ENCODE peak calls at places on chromosomes 11 and 22, in ten cellular contexts. E, L, B, F, G, C, I, T, N and J are unnamed samples.

GRCh38 chr11:65932558-65932919 is 12.7 kb upstream of the TSGA10IP start:
- DNase-seq in E (peak), L (no peak), B (no peak), F (no peak), G (peak), C (peak), I (no peak), T (no peak), N (no peak), J (no peak)

GRCh38 chr11:3037041-3037944 is 19.9 kb downstream of the CARS1 start:
- DNase-seq in E (peak), L (no peak), B (peak), F (peak), G (no peak), C (peak), I (no peak), T (peak), N (peak), J (no peak)

GRCh38 chr22:40348025-40348658 is 1.8 kb downstream of the ADSL start:
- DNase-seq in E (peak), L (peak), B (peak), F (peak), G (no peak), C (peak), I (peak), T (peak), N (peak), J (peak)

GRCh38 chr22:47495102-47495501 is 732.7 kb downstream of the TBC1D22A start:
- DNase-seq in E (no peak), L (no peak), B (no peak), F (no peak), G (no peak), C (peak), I (no peak), T (no peak), N (no peak), J (peak)

GRCh38 chr22:30500628-30501027 is 4.9 kb downstream of the SEC14L4 start:
- DNase-seq in E (no peak), L (no peak), B (no peak), F (no peak), G (no peak), C (no peak), I (no peak), T (no peak), N (no peak), J (no peak)

GRCh38 chr11:16402654-16403447 is 46.5 kb upstream of the SOX6 start:
- DNase-seq in E (no peak), L (no peak), B (no peak), F (no peak), G (no peak), C (no peak), I (no peak), T (no peak), N (no peak), J (no peak)

GRCh38 chr11:35815556-35816315 is 128.1 kb upstream of the LDLRAD3 start:
- DNase-seq in E (peak), L (no peak), B (no peak), F (no peak), G (no peak), C (no peak), I (no peak), T (no peak), N (no peak), J (no peak)

GRCh38 chr22:35231585-35232084 is 25.7 kb upstream of the HMGXB4 start:
- DNase-seq in E (peak), L (peak), B (peak), F (peak), G (no peak), C (peak), I (no peak), T (peak), N (peak), J (peak)